ENCODE peak calls at places on chromosomes 12 and 14, in six cellular contexts. V is BJ, F is HL-60, S is tibial artery, J is mammary epithelial cell, L is thyroid gland. C is an unnamed sample.

GRCh38 chr12:130702966-130703732 is 12.9 kb downstream of the RIMBP2 start:
- DNase-seq in L (no peak), F (no peak), V (no peak), J (no peak), S (peak; percentile 11), C (no peak)

GRCh38 chr14:55446127-55446736 is 5.8 kb upstream of the TBPL2 start:
- DNase-seq in F (peak; percentile 69), L (peak; percentile 79), J (peak; percentile 67), S (peak; percentile 47), V (no peak), C (peak; percentile 85)

GRCh38 chr12:8950702-8951478 is 1.4 kb upstream of the M6PR start:
- DNase-seq in S (no peak), V (no peak), F (no peak), J (no peak), L (no peak), C (no peak)

GRCh38 chr12:50174971-50175715 is 8.0 kb upstream of the CERS5 start:
- DNase-seq in S (no peak), L (peak; percentile 64), J (no peak), F (peak; percentile 39), V (no peak), C (no peak)

GRCh38 chr12:48903982-48904411 is 21.3 kb downstream of the FKBP11 start:
- DNase-seq in F (peak; percentile 87), S (peak; percentile 58), J (peak; percentile 51), L (peak; percentile 77), V (no peak), C (peak; percentile 92)

GRCh38 chr14:89771251-89771650 is 183.3 kb downstream of the EFCAB11 start:
- DNase-seq in S (no peak), F (no peak), L (no peak), J (peak; percentile 4), V (no peak), C (no peak)

GRCh38 chr14:91283666-91284065 is 39.2 kb upstream of the GPR68 start:
- DNase-seq in S (no peak), J (no peak), F (no peak), L (no peak), V (no peak), C (no peak)

GRCh38 chr12:19431407-19432308 is 7.6 kb upstream of the AEBP2 start:
- DNase-seq in J (peak; percentile 90), V (peak; percentile 73), F (no peak), L (peak; percentile 28), S (no peak), C (no peak)

GRCh38 chr14:69877492-69877891 is 1.7 kb upstream of the SMOC1 start:
- DNase-seq in F (no peak), S (no peak), L (no peak), V (no peak), J (peak; percentile 29), C (peak; percentile 39)

GRCh38 chr12:50014342-50014741 is 11.0 kb downstream of the RACGAP1 start:
- DNase-seq in F (no peak), S (no peak), L (no peak), V (no peak), J (no peak), C (no peak)

GRCh38 chr14:95562892-95563685 is 28.2 kb downstream of the GLRX5 start:
- DNase-seq in J (no peak), F (no peak), V (no peak), S (no peak), L (peak; percentile 37), C (no peak)

GRCh38 chr14:92600318-92601053 is 86.9 kb downstream of the RIN3 start:
- DNase-seq in L (no peak), S (no peak), V (peak; percentile 59), J (peak; percentile 78), F (peak; percentile 40), C (no peak)

DNA sequence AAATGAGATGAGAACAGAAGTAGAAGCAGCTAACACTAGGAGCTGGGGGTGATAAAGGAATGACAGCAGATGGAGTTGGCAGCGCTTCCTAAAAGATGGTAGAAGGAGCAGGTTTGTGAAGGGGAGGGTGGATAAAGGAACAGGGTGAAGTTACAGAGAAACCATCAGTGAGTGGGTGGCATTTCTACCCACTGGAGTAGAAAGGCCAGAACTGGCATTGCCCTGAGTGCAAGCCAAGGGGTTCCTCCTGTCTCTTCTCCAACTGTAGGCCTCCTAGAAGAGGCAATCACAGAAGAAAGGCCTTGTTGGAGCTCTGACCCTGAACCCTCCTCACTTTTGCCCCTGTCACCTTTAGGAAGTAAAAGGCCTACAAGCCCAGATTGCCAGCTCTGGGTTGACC is 2.2 kb downstream of the KRT18 start:
- DNase-seq in F (no peak), J (no peak), S (no peak), L (no peak), V (no peak), C (no peak)
- H3K4me3 ChIP-seq in F (no peak overlapping the region), J (no peak overlapping the region), S (no peak overlapping the region), L (no peak overlapping the region), V (no peak overlapping the region), C (no peak overlapping the region)

DNA sequence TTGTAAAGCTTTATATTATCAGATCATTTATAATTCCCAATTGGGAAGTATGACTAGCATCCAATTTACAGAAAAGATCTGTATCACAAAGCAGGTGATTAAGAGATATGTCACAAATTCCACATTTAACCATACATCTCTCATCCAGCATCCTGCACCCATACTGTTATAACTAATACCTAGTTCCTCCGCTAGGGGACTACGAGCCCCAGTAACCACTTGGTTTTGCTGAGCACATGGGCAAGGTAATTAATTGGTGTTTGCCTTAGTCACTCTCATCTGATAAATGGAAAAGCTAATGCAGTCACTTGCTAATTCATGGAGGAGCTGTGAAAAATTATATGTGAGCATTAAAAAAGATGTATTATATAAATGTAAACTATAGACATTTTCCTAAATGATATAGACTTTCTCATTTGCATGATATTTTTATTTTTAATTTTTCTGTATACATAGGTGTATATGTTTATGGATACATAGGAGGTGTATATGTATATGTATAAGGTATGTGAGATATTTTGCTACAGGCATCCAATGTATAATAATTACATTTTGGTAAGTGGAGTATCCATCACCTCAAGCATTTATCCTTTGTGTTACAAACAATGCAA is 1031.8 kb downstream of the GALC start:
- DNase-seq in J (peak; percentile 25), S (no peak), V (no peak), F (no peak), L (no peak), C (no peak)
- TF ChIP-seq CTCF in J (peak; percentile 35), S (peak; percentile 4), V (peak; percentile 64), F (no peak), L (no peak), C (no peak)

DNA sequence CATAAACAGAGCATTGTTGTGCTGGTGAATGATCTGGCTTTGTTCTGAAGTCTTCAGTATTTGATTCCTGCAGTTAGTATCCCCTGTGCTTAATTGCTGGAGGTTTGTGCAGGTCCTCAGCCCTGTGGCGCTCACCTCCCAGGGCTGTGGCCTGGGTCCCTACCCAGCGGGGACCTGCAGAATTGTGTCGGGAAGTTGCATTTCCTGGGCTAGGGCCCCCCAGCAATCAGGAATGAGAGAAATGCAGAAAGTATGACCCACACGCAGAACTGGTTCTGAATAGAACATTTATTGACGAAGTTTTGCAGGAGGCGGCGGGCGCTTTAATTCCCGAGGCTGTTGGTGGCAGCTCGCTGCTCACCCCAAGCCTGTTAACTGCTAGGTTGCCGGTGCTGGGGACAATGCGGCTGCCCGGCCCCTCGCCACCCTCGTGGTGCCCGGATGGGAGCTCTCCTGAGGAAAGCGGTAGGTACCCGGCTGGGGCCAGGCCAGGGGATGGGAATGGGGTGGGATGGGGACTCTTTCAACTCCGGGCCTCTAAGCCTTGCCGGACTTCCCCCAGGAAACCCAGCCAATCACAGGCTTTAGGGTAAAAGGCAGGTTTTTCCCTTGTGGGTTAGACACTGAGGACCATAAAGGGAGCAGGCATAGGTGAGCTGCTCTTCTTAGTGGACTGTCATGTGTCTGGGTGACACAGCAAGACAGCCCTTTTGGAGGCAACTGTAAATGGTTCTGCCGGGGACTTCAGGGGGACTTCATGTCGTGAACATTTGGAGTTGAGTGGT is 11.6 kb downstream of the PLEKHG3 start:
- DNase-seq in S (peak; percentile 18), L (peak; percentile 63), J (peak; percentile 69), F (no peak), V (no peak), C (no peak)
- H3K4me3 ChIP-seq in S (peak overlapping the region; percentile 46), L (no peak overlapping the region), J (peak overlapping the region; percentile 14), F (no peak overlapping the region), V (peak overlapping the region; percentile 13), C (no peak overlapping the region)

GRCh38 chr12:57224973-57225679 is 4.4 kb upstream of the SHMT2 start:
- DNase-seq in F (peak; percentile 53), J (no peak), V (no peak), S (no peak), L (peak; percentile 56), C (no peak)
- TF ChIP-seq CTCF in F (peak; percentile 52), J (no peak), V (peak; percentile 13), S (no peak), L (no peak), C (peak; percentile 30)

DNA sequence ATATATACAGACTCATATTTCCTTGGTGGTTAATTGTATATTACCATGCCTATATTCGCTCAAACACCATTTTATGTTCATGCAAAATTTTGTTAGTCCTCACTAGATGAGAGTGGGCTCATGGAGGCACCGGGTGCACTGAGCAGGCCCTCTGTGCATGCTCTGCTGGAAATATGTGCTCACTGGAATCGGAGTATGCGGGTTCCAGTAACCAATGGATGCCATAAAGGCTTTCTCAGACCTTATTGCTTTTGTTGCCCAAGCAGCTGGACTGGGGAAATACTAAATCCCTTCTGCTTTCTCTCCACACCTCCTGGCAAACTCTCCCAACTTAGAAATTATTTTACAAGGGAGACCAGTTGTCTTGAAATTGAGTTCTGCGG is 7.7 kb upstream of the HOXC6 start:
- DNase-seq in F (no peak), L (no peak), J (no peak), S (no peak), V (no peak), C (no peak)
- H3K4me3 ChIP-seq in F (no peak overlapping the region), L (no peak overlapping the region), J (peak overlapping the region; percentile 19), S (peak overlapping the region; percentile 71), V (no peak overlapping the region), C (peak overlapping the region; percentile 72)

DNA sequence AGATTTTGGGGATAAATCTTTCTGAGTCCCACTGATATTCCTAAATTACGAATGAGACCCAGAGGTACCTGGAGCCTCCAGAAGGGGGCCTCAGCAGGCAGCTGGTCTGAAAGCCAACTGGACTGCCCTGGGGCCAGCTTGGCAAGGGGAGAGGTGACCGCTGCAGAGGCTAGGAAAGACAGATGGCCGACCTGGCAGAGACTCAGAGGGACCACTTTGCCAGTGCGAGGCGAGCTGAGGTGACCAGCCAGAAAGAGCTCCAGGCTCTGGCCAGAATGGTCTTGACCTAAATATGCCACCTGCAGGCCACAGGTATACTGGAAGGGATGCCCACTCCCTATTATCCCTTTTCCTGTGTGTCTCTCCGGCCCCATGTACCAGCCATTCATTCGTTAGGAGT is 256.8 kb upstream of the GARIN6 start:
- DNase-seq in V (no peak), L (peak; percentile 1), J (no peak), S (no peak), F (peak; percentile 3), C (peak; percentile 43)
- TF ChIP-seq CTCF in V (peak; percentile 25), L (no peak), J (peak; percentile 31), S (peak; percentile 10), F (no peak), C (no peak)

DNA sequence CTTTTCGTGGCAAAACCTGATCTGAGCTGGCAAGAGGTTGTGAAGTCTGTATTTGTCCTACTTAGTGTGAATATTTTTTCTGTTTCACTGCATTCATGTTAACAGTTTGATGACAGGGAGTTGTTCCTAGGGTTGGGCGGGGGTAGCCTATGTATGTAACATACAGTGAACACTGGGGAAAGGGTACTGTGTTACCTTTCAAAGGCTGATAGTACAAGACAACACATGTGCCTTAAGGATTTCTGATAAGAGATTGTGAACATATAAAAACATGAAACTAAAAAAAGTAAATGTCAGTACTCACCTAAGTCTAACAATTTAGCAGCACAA is 30.5 kb upstream of the GRIP1 start:
- DNase-seq in F (no peak), L (no peak), S (no peak), J (no peak), V (no peak), C (no peak)
- H3K4me3 ChIP-seq in F (no peak overlapping the region), L (no peak overlapping the region), S (no peak overlapping the region), J (no peak overlapping the region), V (no peak overlapping the region), C (no peak overlapping the region)

C was measured in testis.